ENCODE peak calls at places on chromosomes 3 and 15, in seven cellular contexts. I, J, E, C, Y, P and G are unnamed samples.

GRCh38 chr3:86937306-86937791 is 53.6 kb downstream of the VGLL3 start:
- DNase-seq in J (peak; percentile 77), I (peak; percentile 83), C (peak; percentile 39), Y (peak; percentile 96), E (no peak), P (no peak), G (no peak)

GRCh38 chr15:33639968-33640367 is 328.3 kb upstream of the CHRM5 start:
- DNase-seq in Y (no peak), I (no peak), J (no peak), E (no peak), P (peak; percentile 60), C (no peak), G (no peak)

GRCh38 chr15:73983211-73983727 is 8.8 kb downstream of the STOML1 start:
- DNase-seq in J (no peak), P (no peak), I (no peak), C (peak; percentile 85), E (no peak), Y (peak; percentile 84), G (no peak)

GRCh38 chr3:66738625-66739330 is 238.0 kb upstream of the LRIG1 start:
- DNase-seq in J (no peak), P (no peak), Y (peak; percentile 83), E (no peak), I (peak; percentile 75), C (peak; percentile 13), G (no peak)

GRCh38 chr3:5011555-5012256 is 32.5 kb downstream of the BHLHE40 start:
- DNase-seq in P (no peak), Y (no peak), C (no peak), E (no peak), I (no peak), J (no peak), G (no peak)

GRCh38 chr15:78750566-78750965 is 60.7 kb downstream of the ADAMTS7 start:
- DNase-seq in C (no peak), J (no peak), P (no peak), Y (peak; percentile 29), I (no peak), E (no peak), G (no peak)

GRCh38 chr3:82208002-82208710 is 446.7 kb upstream of the GBE1 start:
- DNase-seq in I (no peak), E (no peak), C (no peak), Y (no peak), P (no peak), J (no peak), G (no peak)

GRCh38 chr3:155262295-155262694 is 31.2 kb downstream of the STRIT1 start:
- DNase-seq in Y (peak; percentile 96), E (no peak), P (no peak), C (no peak), I (no peak), J (no peak), G (no peak)